ENCODE peak calls at places on chromosomes 3 and 15, in four cellular contexts. D, H, O and S are unnamed samples.

GRCh38 chr3:45179163-45179562 is 33.0 kb upstream of the CDCP1 start:
- DNase-seq in D (no peak), H (no peak), O (no peak), S (no peak)

GRCh38 chr3:48661501-48662139 is 1.1 kb downstream of the CELSR3 start:
- DNase-seq in D (no peak), O (peak), H (peak), S (no peak)

GRCh38 chr15:92467245-92467644 is 73.6 kb downstream of the ST8SIA2 start:
- DNase-seq in H (no peak), O (no peak), D (no peak), S (no peak)

GRCh38 chr15:66581972-66582537 is 16.3 kb upstream of the LCTL start:
- DNase-seq in H (peak), O (no peak), D (no peak), S (no peak)

GRCh38 chr3:10463191-10464067 is 42.0 kb downstream of the ATP2B2 start:
- DNase-seq in H (no peak), O (no peak), D (no peak), S (no peak)

GRCh38 chr15:41512512-41513281 is 930 bp downstream of the LTK start:
- DNase-seq in D (no peak), O (peak), H (no peak), S (no peak)

GRCh38 chr15:89656116-89656815 is 999 bp upstream of the KIF7 start:
- DNase-seq in H (no peak), O (no peak), D (no peak), S (no peak)

GRCh38 chr3:12470111-12470510 is 14.2 kb upstream of the TSEN2 start:
- DNase-seq in D (no peak), H (no peak), O (no peak), S (no peak)

GRCh38 chr3:125128861-125129501 is 73.2 kb upstream of the HEG1 start:
- DNase-seq in H (peak), D (no peak), O (no peak), S (no peak)

DNA sequence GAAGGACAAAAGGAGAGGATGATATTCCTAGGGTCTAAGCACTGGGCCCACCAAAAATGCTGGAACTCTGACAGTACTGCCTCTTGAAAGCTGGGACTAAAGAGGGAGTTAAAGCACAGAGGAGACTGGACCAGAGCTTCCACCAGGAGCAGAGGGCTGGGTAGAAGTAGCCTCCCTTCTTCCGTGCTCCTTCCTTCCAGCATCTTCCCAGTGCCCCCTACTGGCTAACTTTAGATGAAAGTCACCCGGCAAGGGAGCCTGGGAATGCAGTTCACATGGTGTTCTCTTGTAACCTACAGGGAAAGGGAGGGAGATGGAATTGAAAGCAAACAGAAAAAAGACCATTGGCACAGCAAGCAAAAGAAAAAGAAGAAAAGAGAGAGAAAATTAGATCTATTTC is 106.1 kb upstream of the COL8A1 start:
- DNase-seq in O (peak), H (peak), D (peak), S (peak)
- TF ChIP-seq SIN3A in O (no peak), H (no peak), D (no peak), S (no peak)

DNA sequence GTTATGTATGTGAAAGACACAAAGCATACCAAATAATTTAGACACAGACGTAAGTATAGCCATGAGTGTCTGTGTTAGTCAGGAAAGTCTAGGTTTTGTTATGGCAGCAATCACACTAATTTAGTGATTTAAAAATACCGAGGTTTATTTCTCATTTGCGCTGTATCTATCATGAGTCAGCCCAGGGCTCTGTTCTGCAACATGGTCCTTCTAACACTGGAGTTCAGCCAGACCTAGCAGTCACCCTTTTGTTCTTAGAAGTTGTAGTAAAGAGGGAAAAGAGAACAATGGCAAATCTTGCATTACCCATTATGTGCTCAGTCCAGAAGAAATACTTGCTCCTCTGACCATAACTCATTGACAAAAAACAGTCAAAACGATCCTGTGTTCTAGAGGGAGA is 311.5 kb downstream of the NLGN1 start:
- DNase-seq in O (no peak), H (no peak), D (no peak), S (no peak)
- TF ChIP-seq TCF7L2 in O (no peak), H (no peak), D (no peak), S (no peak)

GRCh38 chr3:196634851-196635250 is 4.6 kb upstream of the NRROS start:
- DNase-seq in O (no peak), D (no peak), H (no peak), S (no peak)

GRCh38 chr3:196633658-196634151 is 5.8 kb upstream of the NRROS start:
- DNase-seq in O (no peak), H (no peak), D (no peak), S (no peak)

GRCh38 chr3:196634224-196634623 is 5.3 kb upstream of the NRROS start:
- DNase-seq in H (no peak), D (no peak), O (no peak), S (no peak)

GRCh38 chr3:196631655-196632032 is 7.8 kb upstream of the NRROS start:
- DNase-seq in H (no peak), D (no peak), O (peak), S (no peak)

GRCh38 chr3:196632033-196632751 is 7.3 kb upstream of the NRROS start:
- DNase-seq in O (peak), H (peak), D (peak), S (no peak)
- TF ChIP-seq CTCF in O (peak), H (peak), D (peak), S (no peak)

DNA sequence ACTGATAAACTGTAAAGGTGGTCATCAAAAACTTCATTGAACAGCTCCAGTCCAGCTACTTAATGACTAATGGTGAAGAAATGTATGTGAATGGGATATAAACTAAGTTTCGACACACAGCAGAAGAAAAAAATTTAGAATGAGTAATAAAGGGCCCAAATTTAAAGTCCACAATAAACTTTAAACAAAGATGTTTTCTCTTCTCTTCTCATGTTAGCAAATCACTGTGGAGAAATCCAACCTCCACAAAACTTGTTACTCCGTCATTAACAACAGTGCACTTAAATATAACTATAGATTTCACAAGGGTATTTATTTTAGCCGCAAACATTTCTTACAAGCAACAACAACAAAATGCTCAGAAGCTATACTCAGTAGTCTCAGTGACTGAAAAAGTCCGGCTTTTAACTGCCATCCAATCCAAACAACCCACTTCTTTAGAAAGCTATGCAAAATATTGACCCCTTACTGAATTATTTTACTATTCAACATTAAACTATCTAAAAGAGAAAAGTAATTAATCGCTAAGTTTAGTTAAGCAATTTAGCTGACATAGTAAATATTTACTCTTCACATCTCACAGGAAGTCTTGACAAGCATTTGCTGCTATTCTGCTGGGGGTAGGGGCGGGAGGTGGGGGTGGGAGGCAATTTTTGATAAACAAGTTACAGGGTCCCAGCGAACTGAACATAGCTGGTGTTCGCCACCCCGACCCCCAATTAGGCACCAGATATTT is 2.5 kb downstream of the IGF2BP2 start:
- DNase-seq in O (peak), D (no peak), H (peak), S (no peak)
- TF ChIP-seq SIN3A in O (no peak), D (peak), H (no peak), S (no peak)